ENCODE peak calls at places on chromosome 4, in ten cellular contexts. T, A, R, K, F, C, X, J, U and Y are unnamed samples.

GRCh38 chr4:40199999-40200880 is 3.4 kb downstream of the RHOH start:
- DNase-seq in T (no peak), A (no peak), R (no peak), K (peak; percentile 45), F (peak; percentile 35), C (no peak), X (no peak), J (no peak), U (no peak), Y (no peak)

GRCh38 chr4:141524116-141524515 is 112.3 kb upstream of the IL15 start:
- DNase-seq in T (no peak), A (no peak), R (no peak), K (no peak), F (no peak), C (no peak), X (no peak), J (peak; percentile 16), U (no peak), Y (no peak)

GRCh38 chr4:1460967-1461868 is 55.0 kb upstream of the NKX1-1 start:
- DNase-seq in T (no peak), A (no peak), R (no peak), K (no peak), F (no peak), C (no peak), X (no peak), J (no peak), U (no peak), Y (no peak)

GRCh38 chr4:128288689-128289106 is 1.1 kb upstream of the PGRMC2 start:
- DNase-seq in T (peak; percentile 19), A (no peak), R (no peak), K (no peak), F (no peak), C (peak; percentile 45), X (no peak), J (no peak), U (peak; percentile 8), Y (peak; percentile 47)

GRCh38 chr4:153218961-153219360 is 14.7 kb downstream of the TRIM2 start:
- DNase-seq in T (no peak), A (no peak), R (no peak), K (no peak), F (no peak), C (no peak), X (no peak), J (no peak), U (peak; percentile 18), Y (no peak)

GRCh38 chr4:2036866-2037265 is 22.3 kb upstream of the NAT8L start:
- DNase-seq in T (no peak), A (no peak), R (no peak), K (no peak), F (no peak), C (no peak), X (no peak), J (no peak), U (no peak), Y (no peak)

GRCh38 chr4:118279328-118279727 is 73.5 kb downstream of the PRSS12 start:
- DNase-seq in T (no peak), A (no peak), R (no peak), K (no peak), F (no peak), C (no peak), X (no peak), J (no peak), U (no peak), Y (no peak)

GRCh38 chr4:169492436-169493163 is 119.8 kb downstream of the NEK1 start:
- DNase-seq in T (no peak), A (peak; percentile 72), R (peak; percentile 35), K (no peak), F (no peak), C (no peak), X (no peak), J (peak; percentile 6), U (peak; percentile 21), Y (no peak)

GRCh38 chr4:15043226-15043625 is 40.9 kb downstream of the CPEB2 start:
- DNase-seq in T (no peak), A (no peak), R (no peak), K (no peak), F (no peak), C (peak; percentile 5), X (no peak), J (no peak), U (no peak), Y (no peak)

GRCh38 chr4:123449780-123450179 is 53.2 kb downstream of the SPRY1 start:
- DNase-seq in T (no peak), A (peak; percentile 61), R (no peak), K (no peak), F (no peak), C (no peak), X (no peak), J (no peak), U (no peak), Y (no peak)

GRCh38 chr4:2095236-2096072 is 36.3 kb downstream of the NAT8L start:
- DNase-seq in T (no peak), A (no peak), R (no peak), K (no peak), F (peak; percentile 17), C (no peak), X (no peak), J (no peak), U (no peak), Y (no peak)

GRCh38 chr4:100087743-100088142 is 102.5 kb downstream of the DDIT4L start:
- DNase-seq in T (no peak), A (no peak), R (no peak), K (no peak), F (no peak), C (no peak), X (no peak), J (no peak), U (no peak), Y (no peak)

GRCh38 chr4:173403051-173403450 is 4.1 kb upstream of the SCRG1 start:
- DNase-seq in T (no peak), A (no peak), R (no peak), K (no peak), F (no peak), C (no peak), X (no peak), J (no peak), U (no peak), Y (no peak)

GRCh38 chr4:71406459-71406963 is 67.7 kb downstream of the SLC4A4 start:
- DNase-seq in T (no peak), A (peak; percentile 39), R (no peak), K (no peak), F (no peak), C (no peak), X (no peak), J (peak; percentile 69), U (no peak), Y (no peak)

GRCh38 chr4:12852338-12853307 is 631.5 kb downstream of the RAB28 start:
- DNase-seq in T (peak; percentile 9), A (peak; percentile 53), R (no peak), K (no peak), F (no peak), C (peak; percentile 56), X (no peak), J (peak; percentile 15), U (peak; percentile 1), Y (peak; percentile 67)

GRCh38 chr4:95038791-95039190 is 281.0 kb downstream of the BMPR1B start:
- DNase-seq in T (no peak), A (no peak), R (no peak), K (no peak), F (no peak), C (no peak), X (no peak), J (no peak), U (no peak), Y (no peak)

GRCh38 chr4:10741961-10742699 is 57.6 kb upstream of the CLNK start:
- DNase-seq in T (no peak), A (no peak), R (no peak), K (no peak), F (no peak), C (no peak), X (no peak), J (no peak), U (no peak), Y (no peak)

GRCh38 chr4:117064297-117064696 is 21.1 kb downstream of the TRAM1L1 start:
- DNase-seq in T (no peak), A (no peak), R (no peak), K (no peak), F (no peak), C (no peak), X (no peak), J (peak; percentile 25), U (no peak), Y (no peak)